ENCODE peak calls at places on chromosomes 13 and 19, in seven cellular contexts. V, Q, P, J, T, M and B are unnamed samples. For H3K36me3, H3K4me1 and H3K9me3, the result is how much of the 10 kb centered on the place peaks cover.

GRCh38 chr19:13838943-13839192 is 38.1 kb upstream of the NANOS3 start:
- DNase-seq in V (no peak), Q (no peak), P (no peak), J (no peak), T (no peak), M (no peak), B (no peak)

GRCh38 chr13:111905609-111905945 is 161.4 kb upstream of the SOX1 start:
- DNase-seq in V (no peak), Q (no peak), P (no peak), J (no peak), T (no peak), M (no peak), B (no peak)

GRCh38 chr13:34462843-34463242 is 479.2 kb upstream of the NBEA start:
- DNase-seq in V (peak), Q (peak), P (no peak), J (peak), T (no peak), M (no peak), B (no peak)

GRCh38 chr19:36686365-36687213 is 823 bp upstream of the ZNF567 start:
- DNase-seq in V (peak), Q (no peak), P (no peak), J (peak), T (no peak), M (peak), B (no peak)

GRCh38 chr19:35306473-35307246 is 14.7 kb downstream of the MAG start:
- DNase-seq in V (peak), Q (no peak), P (no peak), J (no peak), T (no peak), M (no peak), B (no peak)

GRCh38 chr19:13986348-13986904 is 19.7 kb downstream of the RFX1 start:
- DNase-seq in V (no peak), Q (peak), P (peak), J (peak), T (peak), M (peak), B (peak)

GRCh38 chr19:44689290-44690130 is 9.4 kb upstream of the CEACAM16 start:
- DNase-seq in V (peak), Q (peak), P (peak), J (peak), T (no peak), M (peak), B (peak)

GRCh38 chr19:13400296-13400695 is 106.0 kb downstream of the CACNA1A start:
- DNase-seq in V (no peak), Q (no peak), P (no peak), J (no peak), T (no peak), M (no peak), B (no peak)

GRCh38 chr13:66556306-66556705 is 673.8 kb downstream of the PCDH9 start:
- DNase-seq in V (peak), Q (no peak), P (no peak), J (peak), T (no peak), M (no peak), B (no peak)

GRCh38 chr19:30374791-30375650 is 2.8 kb downstream of the ZNF536 start:
- DNase-seq in V (no peak), Q (no peak), P (no peak), J (no peak), T (no peak), M (no peak), B (no peak)

GRCh38 chr19:3250675-3251074 is 26.2 kb downstream of the CELF5 start:
- DNase-seq in V (peak), Q (no peak), P (peak), J (peak), T (no peak), M (no peak), B (no peak)

GRCh38 chr19:15418112-15418587 is 638 bp downstream of the AKAP8L start:
- DNase-seq in V (peak), Q (no peak), P (peak), J (peak), T (no peak), M (no peak), B (no peak)

GRCh38 chr19:52742516-52742915 is 7.7 kb upstream of the ZNF611 start:
- DNase-seq in V (no peak), Q (no peak), P (no peak), J (no peak), T (no peak), M (no peak), B (no peak)

GRCh38 chr13:47457631-47458030 is 543.4 kb downstream of the SUCLA2 start:
- DNase-seq in V (no peak), Q (no peak), P (no peak), J (peak), T (no peak), M (no peak), B (no peak)

GRCh38 chr19:7705387-7706187 is 3.7 kb upstream of the FCER2 start:
- DNase-seq in V (no peak), Q (peak), P (peak), J (no peak), T (no peak), M (peak), B (peak)

DNA sequence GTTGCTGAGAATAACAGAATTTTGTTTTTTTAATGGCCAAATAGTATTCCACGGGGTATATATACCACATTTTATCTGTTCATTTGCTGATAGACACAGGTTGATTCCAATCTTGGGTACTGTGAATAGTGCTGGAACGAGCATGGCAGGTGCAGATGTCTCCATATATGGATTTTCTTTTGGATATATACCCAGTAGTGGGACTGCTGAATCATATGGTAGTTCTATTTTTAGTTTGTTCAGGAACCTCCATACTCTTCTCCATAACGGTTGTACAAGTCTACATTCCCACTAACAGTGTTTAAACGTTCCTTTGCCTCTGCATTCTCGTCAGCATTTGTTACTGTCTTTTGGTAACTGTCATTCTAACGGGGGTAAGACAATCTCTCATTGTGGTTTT is 17.3 kb downstream of the ANKRD10 start:
- DNase-seq in V (no peak), Q (no peak), P (no peak), J (no peak), T (no peak), M (no peak), B (no peak)
- H3K36me3 ChIP-seq in V (under half), Q (under half), P (under half), J (under half), T (under half), M (under half), B (under half)

GRCh38 chr13:64075543-64076271 is 2660.1 kb upstream of the PCDH20 start:
- DNase-seq in V (no peak), Q (no peak), P (no peak), J (no peak), T (no peak), M (no peak), B (no peak)
- H3K4me1 ChIP-seq in V (under half), Q (under half), P (under half), J (under half), T (under half), M (under half), B (under half)

DNA sequence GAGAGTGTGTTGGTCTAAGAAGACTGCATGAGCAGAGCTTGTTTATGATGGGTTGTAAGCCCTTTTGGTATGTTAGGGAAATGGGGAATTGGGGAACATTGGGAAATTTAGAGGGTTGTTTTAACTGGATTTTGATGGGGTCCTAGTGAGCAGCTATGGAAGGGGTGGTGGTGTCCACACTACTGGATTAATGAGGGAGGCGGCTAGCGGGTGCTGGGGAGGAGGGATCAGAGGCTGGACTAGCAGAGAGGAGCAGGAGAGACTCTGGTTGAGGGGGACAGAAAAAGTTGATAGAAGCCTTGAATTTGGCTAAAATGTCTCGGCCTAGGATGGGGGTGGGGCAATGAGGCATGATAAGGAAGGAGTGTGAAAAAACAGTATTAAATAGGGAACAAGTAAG is 1369.1 kb downstream of the UQCRFS1 start:
- DNase-seq in V (no peak), Q (no peak), P (no peak), J (no peak), T (no peak), M (no peak), B (no peak)
- H3K9me3 ChIP-seq in V (under half), Q (under half), P (under half), J (under half), T (under half), M (under half), B (under half)

DNA sequence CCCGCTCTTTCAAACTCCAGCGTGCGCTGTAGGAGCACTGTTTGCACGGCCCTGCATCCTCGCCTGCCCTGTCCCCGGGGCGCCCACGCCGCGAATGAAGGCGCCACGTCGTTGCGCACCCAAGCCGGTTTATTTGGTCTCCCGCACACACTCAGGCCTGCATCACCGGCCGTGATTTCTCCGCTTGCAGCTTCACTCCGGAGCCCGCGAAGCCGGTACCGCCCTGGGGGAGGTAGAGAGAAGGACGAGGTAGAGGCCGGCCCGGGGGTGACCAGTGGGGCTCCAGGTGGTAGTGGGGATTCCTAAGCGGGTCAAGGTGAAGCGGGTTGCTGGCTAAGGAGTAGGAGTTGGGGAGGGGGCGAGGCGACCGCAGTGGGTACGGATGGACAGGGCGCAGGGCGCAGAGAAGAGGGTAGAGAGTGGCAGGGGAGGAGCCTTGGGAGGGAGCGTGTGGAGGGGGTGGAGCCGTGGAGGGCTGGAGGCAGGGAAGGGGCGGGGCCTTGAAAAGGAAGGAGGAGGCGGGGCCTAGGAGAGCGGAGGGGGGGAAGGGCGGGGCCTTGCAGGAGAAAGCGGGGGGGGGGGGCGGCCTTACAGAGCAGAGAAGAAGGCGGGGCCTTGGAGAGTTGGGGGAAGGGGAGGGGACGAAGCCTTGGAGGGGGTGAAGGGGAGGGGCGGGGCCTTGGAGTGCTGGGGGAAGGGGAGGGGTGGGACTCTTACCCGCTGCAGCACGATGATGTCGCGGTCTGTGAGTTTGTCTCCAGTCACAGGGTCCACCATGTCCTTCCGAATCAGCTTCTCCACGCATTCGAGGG is 24.6 kb downstream of the NOSIP start:
- DNase-seq in V (peak), Q (peak), P (peak), J (peak), T (no peak), M (no peak), B (peak)
- H3K36me3 ChIP-seq in V (under half), Q (half or more), P (under half), J (under half), T (under half), M (under half), B (under half)